ENCODE peak calls at places on chromosomes 6 and 20, in five cellular contexts. O is fibroblast of villous mesenchyme, I is GM12865, G is foreskin fibroblast, K is endodermal cell. X is an unnamed sample.
A peak's percentile ranks its signal among the peaks of the same experiment; 100 is the strongest.

GRCh38 chr20:17171750-17172149 is 55.1 kb upstream of the PCSK2 start:
- DNase-seq in K (no peak), I (no peak), O (no peak), G (no peak), X (no peak)

GRCh38 chr6:112557961-112558360 is 210.8 kb downstream of the RFPL4B start:
- DNase-seq in K (no peak), G (no peak), I (no peak), O (no peak), X (no peak)

GRCh38 chr6:35429463-35429862 is 22.7 kb upstream of the FANCE start:
- DNase-seq in K (no peak), G (no peak), O (no peak), I (no peak), X (no peak)

GRCh38 chr6:137297887-137298286 is 78.7 kb upstream of the IFNGR1 start:
- DNase-seq in K (peak; percentile 94), O (no peak), G (peak; percentile 72), I (no peak), X (peak; percentile 75)

GRCh38 chr6:135667694-135668455 is 170.3 kb upstream of the AHI1 start:
- DNase-seq in K (peak; percentile 58), O (peak; percentile 58), G (peak; percentile 81), I (no peak), X (peak; percentile 43)

GRCh38 chr6:88547768-88548167 is 381.6 kb upstream of the CNR1 start:
- DNase-seq in K (no peak), O (no peak), G (no peak), I (peak; percentile 13), X (no peak)

GRCh38 chr20:9070304-9070703 is 1.4 kb downstream of the PLCB4 start:
- DNase-seq in I (no peak), O (no peak), K (no peak), G (no peak), X (no peak)

GRCh38 chr6:127404133-127404532 is 55.1 kb downstream of the KIAA0408 start:
- DNase-seq in K (no peak), O (no peak), I (peak; percentile 61), G (no peak), X (no peak)

GRCh38 chr6:13454286-13455221 is 32.8 kb downstream of the GFOD1 start:
- DNase-seq in O (peak; percentile 85), G (peak; percentile 65), K (peak; percentile 35), I (peak; percentile 57), X (peak; percentile 78)

GRCh38 chr6:18242062-18242851 is 22.1 kb downstream of the DEK start:
- DNase-seq in K (no peak), G (peak; percentile 94), I (no peak), O (peak; percentile 88), X (peak; percentile 91)

GRCh38 chr6:139657121-139657520 is 282.7 kb upstream of the CITED2 start:
- DNase-seq in G (no peak), K (no peak), O (no peak), I (no peak), X (no peak)

DNA sequence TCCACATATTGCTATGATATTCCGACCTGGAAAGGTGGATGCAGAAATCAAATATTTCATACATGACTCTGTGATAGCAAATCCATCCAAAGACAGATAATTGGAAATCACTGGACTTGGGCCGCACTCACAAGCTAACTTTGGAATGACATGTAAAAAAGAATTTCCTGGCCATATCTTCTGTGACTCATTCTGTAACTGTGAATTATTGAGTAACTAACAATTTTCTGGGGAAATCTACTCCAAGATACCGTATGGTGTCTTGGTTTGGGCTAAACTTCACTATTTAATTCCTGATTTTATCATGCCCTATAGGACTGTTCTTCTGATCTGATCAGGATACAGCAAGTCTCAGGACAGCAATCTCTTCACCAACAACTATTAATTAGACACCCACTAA is 92.7 kb upstream of the LY86 start:
- DNase-seq in I (no peak), O (no peak), G (no peak), K (no peak), X (no peak)
- H3K4me3 ChIP-seq in I (no peak overlapping the region), O (no peak overlapping the region), G (no peak overlapping the region), K (no peak overlapping the region), X (no peak overlapping the region)

DNA sequence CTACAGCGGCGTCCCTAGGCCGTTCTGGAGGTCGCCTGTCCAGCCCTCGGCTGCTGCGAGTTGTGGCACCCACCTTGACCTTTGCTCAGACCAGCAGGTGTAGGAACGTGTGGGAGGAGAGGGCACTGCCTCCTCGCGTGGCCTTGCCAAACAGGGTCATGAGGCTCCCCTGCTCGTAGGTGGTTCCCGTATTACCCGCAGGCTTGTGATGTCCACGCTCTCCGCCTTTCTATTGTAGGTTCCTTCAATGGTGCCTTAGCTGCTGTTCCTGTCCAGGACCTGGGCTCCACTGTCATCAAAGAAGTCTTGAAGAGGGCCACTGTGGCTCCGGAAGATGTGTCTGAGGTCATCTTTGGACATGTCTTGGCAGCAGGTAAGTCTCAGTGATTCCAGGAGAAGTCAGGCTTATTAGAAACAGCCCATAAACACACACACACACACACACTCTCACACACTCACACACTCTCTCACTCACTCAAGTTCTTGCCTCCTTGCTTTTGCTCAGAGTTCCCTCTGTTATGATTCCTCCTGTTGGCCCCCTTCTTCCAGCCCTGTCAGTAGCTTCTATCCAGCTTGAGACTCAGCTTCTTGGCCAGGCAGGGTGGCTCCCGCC is 942 bp downstream of the ACAT2 start:
- DNase-seq in I (peak; percentile 52), G (no peak), O (no peak), K (no peak), X (peak; percentile 20)
- TF ChIP-seq CTCF in I (no peak), G (no peak), O (no peak), K (no peak), X (no peak)

DNA sequence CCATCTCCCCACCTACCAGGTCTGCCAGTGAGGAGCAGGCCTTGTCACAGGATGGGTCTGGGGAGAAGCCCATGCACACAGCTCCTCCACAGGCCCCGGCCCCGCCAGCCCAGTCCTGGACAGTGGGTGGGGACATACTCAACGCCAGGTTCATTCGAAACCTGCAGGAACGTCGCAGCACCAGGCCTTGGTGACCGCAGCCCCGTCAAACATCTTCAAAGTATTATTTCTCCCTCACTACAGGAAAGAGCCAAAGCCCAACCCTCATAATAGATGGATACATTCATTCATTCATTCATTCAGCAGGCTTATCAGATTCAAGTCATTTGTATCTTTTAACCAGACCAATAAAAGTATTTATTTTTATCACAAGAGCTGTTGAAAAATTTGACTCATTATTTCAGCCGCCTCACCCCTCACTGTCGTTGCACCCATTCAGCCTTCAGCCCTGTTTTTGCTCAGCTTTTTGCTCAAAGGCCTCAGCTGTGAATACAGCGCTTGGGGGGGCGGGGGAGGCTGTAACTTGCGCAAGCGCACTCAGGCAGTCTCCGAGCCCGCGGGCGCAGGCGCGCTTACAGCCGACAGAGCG is 389 bp upstream of the C6orf136 start:
- DNase-seq in K (peak; percentile 73), I (no peak), G (peak; percentile 97), O (no peak), X (no peak)
- H3K4me3 ChIP-seq in K (peak overlapping the region; percentile 95), I (peak overlapping the region; percentile 19), G (peak overlapping the region; percentile 96), O (peak overlapping the region; percentile 91), X (peak overlapping the region; percentile 98)

GRCh38 chr6:161658216-161658615 is 384.4 kb upstream of the AGPAT4 start:
- DNase-seq in O (no peak), I (no peak), G (no peak), K (no peak), X (no peak)

GRCh38 chr6:161663682-161664081 is 389.8 kb upstream of the AGPAT4 start:
- DNase-seq in I (no peak), K (no peak), G (no peak), O (no peak), X (no peak)

DNA sequence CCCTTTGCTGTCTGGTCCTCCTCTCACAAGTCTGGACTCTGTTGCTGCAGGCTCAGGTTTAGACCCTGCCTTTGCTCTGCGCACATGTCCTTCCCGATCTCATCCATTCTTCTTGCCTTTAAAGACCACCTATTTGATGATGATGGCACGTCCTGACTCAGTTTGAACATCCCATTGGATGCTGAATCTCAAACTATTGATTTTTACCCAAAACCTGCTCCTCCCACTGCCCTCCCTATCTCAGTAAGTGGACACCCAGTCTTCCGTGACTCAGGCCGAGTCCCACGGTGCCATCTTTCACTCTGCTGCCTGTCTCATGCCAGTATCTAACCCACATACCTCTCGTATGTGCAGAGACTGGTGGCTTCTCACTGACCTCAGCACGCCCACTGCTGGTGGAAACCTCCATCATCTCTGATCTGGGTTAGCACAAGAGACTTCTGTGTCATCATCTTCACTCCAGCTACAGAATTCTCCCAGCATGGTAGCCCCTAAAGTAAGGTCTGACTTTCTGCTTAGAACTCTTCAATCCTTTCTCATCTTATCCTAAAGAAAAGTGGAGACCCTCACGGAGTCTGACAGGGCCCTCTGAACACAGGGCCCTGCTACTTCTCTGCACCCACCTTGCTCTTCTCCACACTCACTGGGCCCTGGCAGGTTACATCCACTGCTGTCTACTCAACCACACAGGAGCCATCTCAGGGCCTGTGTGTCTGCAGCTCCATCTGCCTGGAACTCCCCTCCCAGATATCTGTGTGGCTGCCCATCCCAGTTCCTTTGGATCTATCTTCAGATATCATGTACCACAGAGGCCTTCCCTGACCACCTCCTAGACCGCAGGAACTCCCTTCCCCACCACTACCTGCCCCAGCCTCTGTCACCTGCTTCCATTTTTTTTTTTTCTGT is 387.1 kb upstream of the AGPAT4 start:
- DNase-seq in O (no peak), I (peak; percentile 28), G (no peak), K (no peak), X (no peak)
- TF ChIP-seq CTCF in O (no peak), I (peak; percentile 21), G (no peak), K (peak; percentile 62), X (no peak)

GRCh38 chr6:10425177-10425972 is 10.5 kb upstream of the TFAP2A start:
- DNase-seq in I (no peak), G (no peak), O (peak; percentile 7), K (peak; percentile 64), X (no peak)
- H3K4me3 ChIP-seq in I (peak overlapping the region; percentile 72), G (peak overlapping the region; percentile 40), O (peak overlapping the region; percentile 46), K (peak overlapping the region; percentile 77), X (peak overlapping the region; percentile 63)

GRCh38 chr20:12966468-12967085 is 42.2 kb upstream of the SPTLC3 start:
- DNase-seq in O (peak; percentile 72), G (peak; percentile 72), I (no peak), K (no peak), X (peak; percentile 87)
- TF ChIP-seq CTCF in O (peak; percentile 69), G (peak; percentile 42), I (no peak), K (peak; percentile 62), X (peak; percentile 68)

DNA sequence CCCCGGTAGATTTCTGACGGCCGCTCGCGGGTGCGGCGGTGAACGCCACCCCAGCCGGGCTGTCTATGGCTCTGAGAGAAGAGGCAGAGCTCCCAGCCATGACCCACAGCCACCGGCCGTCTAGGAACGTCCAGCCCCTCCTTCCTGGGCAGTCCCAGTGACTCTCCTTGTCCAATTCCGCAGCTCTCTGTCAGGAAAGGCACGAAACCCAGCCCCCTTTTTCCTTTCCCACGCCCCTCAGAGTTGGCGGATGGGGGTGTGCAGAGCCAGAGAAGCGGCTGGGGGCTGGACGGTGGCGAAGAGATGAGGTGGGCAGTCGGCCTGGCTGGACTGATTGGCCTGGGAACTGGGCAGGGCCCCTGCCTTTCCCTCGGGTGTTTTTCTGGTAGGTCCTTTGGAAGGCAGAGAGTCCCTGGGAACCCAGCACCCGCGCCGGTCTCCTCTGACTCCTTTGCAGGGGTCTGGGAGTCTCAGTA is 1.5 kb downstream of the EBF4 start:
- DNase-seq in G (no peak), O (no peak), K (no peak), I (no peak), X (no peak)
- H3K4me3 ChIP-seq in G (no peak overlapping the region), O (no peak overlapping the region), K (no peak overlapping the region), I (no peak overlapping the region), X (no peak overlapping the region)